ENCODE peak calls at places on chromosomes 3 and 15, in four cellular contexts. One of them, this sample, is unnamed. For H3K79me2 and H3K36me3, the result is how much of the 10 kb centered on the place peaks cover.

GRCh38 chr15:65211157-65211982 is at the start of gene CILP:
- DNase-seq in K562: no peak
- DNase-seq in HepG2: no peak
- DNase-seq in SK-N-SH: peak
- DNase-seq in this sample: no peak

GRCh38 chr15:70164910-70165791 is 67.4 kb upstream of the TLE3 start:
- DNase-seq in HepG2: peak
- DNase-seq in K562: no peak
- DNase-seq in SK-N-SH: no peak
- DNase-seq in this sample: no peak

GRCh38 chr3:130386604-130387263 is 41.3 kb downstream of the COL6A5 start:
- DNase-seq in K562: peak
- DNase-seq in SK-N-SH: no peak
- DNase-seq in HepG2: no peak
- DNase-seq in this sample: no peak

GRCh38 chr15:66098019-66098363 is 155.6 kb downstream of the MEGF11 start:
- DNase-seq in HepG2: no peak
- DNase-seq in K562: no peak
- DNase-seq in SK-N-SH: no peak
- DNase-seq in this sample: no peak

GRCh38 chr3:184590795-184591194 is 29.2 kb downstream of the EPHB3 start:
- DNase-seq in K562: no peak
- DNase-seq in SK-N-SH: peak
- DNase-seq in HepG2: no peak
- DNase-seq in this sample: no peak

GRCh38 chr3:134353171-134353825 is 20.9 kb downstream of the AMOTL2 start:
- DNase-seq in K562: no peak
- DNase-seq in SK-N-SH: no peak
- DNase-seq in HepG2: no peak
- DNase-seq in this sample: no peak

GRCh38 chr3:72099331-72100061 is 314.5 kb upstream of the PROK2 start:
- DNase-seq in SK-N-SH: no peak
- DNase-seq in K562: no peak
- DNase-seq in HepG2: no peak
- DNase-seq in this sample: no peak

GRCh38 chr3:194043516-194043915 is 92.4 kb upstream of the HES1 start:
- DNase-seq in SK-N-SH: no peak
- DNase-seq in K562: peak
- DNase-seq in HepG2: no peak
- DNase-seq in this sample: no peak

GRCh38 chr3:25594007-25594502 is 70.7 kb downstream of the TOP2B start:
- DNase-seq in SK-N-SH: peak
- DNase-seq in HepG2: peak
- DNase-seq in K562: peak
- DNase-seq in this sample: peak

GRCh38 chr3:132229641-132230040 is 87.6 kb upstream of the ACP3 start:
- DNase-seq in HepG2: no peak
- DNase-seq in SK-N-SH: no peak
- DNase-seq in K562: no peak
- DNase-seq in this sample: no peak

GRCh38 chr15:91369823-91370222 is 269.8 kb downstream of the SV2B start:
- DNase-seq in SK-N-SH: no peak
- DNase-seq in K562: no peak
- DNase-seq in HepG2: no peak
- DNase-seq in this sample: no peak

GRCh38 chr3:27456554-27456953 is 27.6 kb downstream of the SLC4A7 start:
- DNase-seq in K562: no peak
- DNase-seq in HepG2: no peak
- DNase-seq in SK-N-SH: no peak
- DNase-seq in this sample: no peak

GRCh38 chr3:27462228-27462627 is 22.0 kb downstream of the SLC4A7 start:
- DNase-seq in SK-N-SH: no peak
- DNase-seq in K562: no peak
- DNase-seq in HepG2: no peak
- DNase-seq in this sample: no peak

GRCh38 chr3:27454914-27455313 is 29.3 kb downstream of the SLC4A7 start:
- DNase-seq in SK-N-SH: no peak
- DNase-seq in K562: no peak
- DNase-seq in HepG2: peak
- DNase-seq in this sample: no peak

GRCh38 chr3:27454461-27454860 is 29.7 kb downstream of the SLC4A7 start:
- DNase-seq in SK-N-SH: no peak
- DNase-seq in K562: no peak
- DNase-seq in HepG2: no peak
- DNase-seq in this sample: no peak

DNA sequence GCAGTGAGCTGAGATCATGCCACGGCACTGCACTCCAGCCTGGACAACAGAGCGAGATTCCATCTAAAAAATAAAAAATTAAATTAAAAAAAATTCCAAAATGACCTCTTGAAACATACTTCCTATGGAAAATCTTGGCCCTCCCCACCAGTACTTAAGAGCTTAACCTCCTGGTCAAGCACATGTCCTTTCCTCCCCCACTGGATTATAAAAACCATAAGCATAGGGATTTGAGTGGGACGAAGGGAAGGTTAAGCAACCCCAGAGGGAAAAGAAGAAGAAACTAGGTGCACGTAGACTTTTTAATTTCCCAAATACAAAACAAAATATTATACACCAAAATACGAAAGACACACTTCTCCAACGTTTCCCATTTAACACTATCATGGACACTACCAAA is 25.3 kb downstream of the SLC4A7 start:
- DNase-seq in K562: no peak
- DNase-seq in SK-N-SH: no peak
- DNase-seq in HepG2: no peak
- DNase-seq in this sample: no peak
- H3K79me2 ChIP-seq in K562: under half
- H3K79me2 ChIP-seq in SK-N-SH: half or more
- H3K79me2 ChIP-seq in HepG2: half or more
- H3K79me2 ChIP-seq in this sample: half or more

GRCh38 chr3:138066383-138066782 is 49.0 kb downstream of the DZIP1L start:
- DNase-seq in K562: no peak
- DNase-seq in SK-N-SH: no peak
- DNase-seq in HepG2: no peak
- DNase-seq in this sample: no peak
- H3K36me3 ChIP-seq in K562: under half
- H3K36me3 ChIP-seq in SK-N-SH: under half
- H3K36me3 ChIP-seq in HepG2: under half
- H3K36me3 ChIP-seq in this sample: under half

GRCh38 chr3:17741621-17742091 is 775 bp downstream of the TBC1D5 start:
- DNase-seq in SK-N-SH: peak
- DNase-seq in K562: no peak
- DNase-seq in HepG2: peak
- DNase-seq in this sample: no peak
- TF ChIP-seq ELF1 in SK-N-SH: no peak
- TF ChIP-seq ELF1 in K562: no peak
- TF ChIP-seq ELF1 in HepG2: peak
- TF ChIP-seq ELF1 in this sample: no peak

GRCh38 chr15:29785068-29785467 is 37.2 kb downstream of the TJP1 start:
- DNase-seq in SK-N-SH: no peak
- DNase-seq in HepG2: no peak
- DNase-seq in K562: no peak
- DNase-seq in this sample: no peak

GRCh38 chr15:29787767-29788166 is 34.5 kb downstream of the TJP1 start:
- DNase-seq in K562: no peak
- DNase-seq in SK-N-SH: no peak
- DNase-seq in HepG2: no peak
- DNase-seq in this sample: no peak

GRCh38 chr15:29790607-29791006 is 31.7 kb downstream of the TJP1 start:
- DNase-seq in SK-N-SH: no peak
- DNase-seq in HepG2: no peak
- DNase-seq in K562: no peak
- DNase-seq in this sample: no peak

GRCh38 chr15:29789871-29790270 is 32.4 kb downstream of the TJP1 start:
- DNase-seq in HepG2: no peak
- DNase-seq in SK-N-SH: no peak
- DNase-seq in K562: peak
- DNase-seq in this sample: no peak

GRCh38 chr15:29788433-29789034 is 33.7 kb downstream of the TJP1 start:
- DNase-seq in K562: no peak
- DNase-seq in HepG2: no peak
- DNase-seq in SK-N-SH: no peak
- DNase-seq in this sample: no peak
- H3K79me2 ChIP-seq in K562: under half
- H3K79me2 ChIP-seq in HepG2: under half
- H3K79me2 ChIP-seq in SK-N-SH: under half
- H3K79me2 ChIP-seq in this sample: half or more

This sample was measured in HCT116.